ENCODE peak calls at places on chromosomes 1 and 21, in seven cellular contexts. One of them, this sample, is unnamed.

GRCh38 chr1:3359346-3360157 is 94.9 kb upstream of the ARHGEF16 start:
- DNase-seq in BJ: no peak
- DNase-seq in fibroblast of lung: no peak
- DNase-seq in cardiac fibroblast: no peak
- DNase-seq in BE2C: no peak
- DNase-seq in OCI-LY7: no peak
- DNase-seq in GM12865: no peak
- DNase-seq in this sample: no peak

GRCh38 chr21:42523941-42524340 is 10.3 kb downstream of the SLC37A1 start:
- DNase-seq in GM12865: no peak
- DNase-seq in BE2C: no peak
- DNase-seq in BJ: no peak
- DNase-seq in fibroblast of lung: no peak
- DNase-seq in cardiac fibroblast: no peak
- DNase-seq in OCI-LY7: no peak
- DNase-seq in this sample: no peak

GRCh38 chr1:53656062-53656915 is 82.7 kb downstream of the GLIS1 start:
- DNase-seq in fibroblast of lung: peak
- DNase-seq in OCI-LY7: no peak
- DNase-seq in BE2C: no peak
- DNase-seq in BJ: peak
- DNase-seq in GM12865: no peak
- DNase-seq in cardiac fibroblast: peak
- DNase-seq in this sample: peak

GRCh38 chr1:65581120-65581519 is 160.7 kb downstream of the LEPR start:
- DNase-seq in GM12865: no peak
- DNase-seq in OCI-LY7: no peak
- DNase-seq in cardiac fibroblast: peak
- DNase-seq in BE2C: no peak
- DNase-seq in BJ: no peak
- DNase-seq in fibroblast of lung: peak
- DNase-seq in this sample: no peak

GRCh38 chr21:35682874-35683549 is 377.3 kb downstream of the SETD4 start:
- DNase-seq in cardiac fibroblast: no peak
- DNase-seq in OCI-LY7: no peak
- DNase-seq in fibroblast of lung: no peak
- DNase-seq in BJ: no peak
- DNase-seq in BE2C: no peak
- DNase-seq in GM12865: peak
- DNase-seq in this sample: no peak

GRCh38 chr1:80582980-80583379 is 1217.8 kb upstream of the ADGRL2 start:
- DNase-seq in BJ: no peak
- DNase-seq in BE2C: no peak
- DNase-seq in OCI-LY7: no peak
- DNase-seq in GM12865: no peak
- DNase-seq in fibroblast of lung: peak
- DNase-seq in cardiac fibroblast: peak
- DNase-seq in this sample: no peak

GRCh38 chr1:76330993-76331603 is 256.6 kb downstream of the ST6GALNAC3 start:
- DNase-seq in fibroblast of lung: peak
- DNase-seq in BE2C: peak
- DNase-seq in GM12865: peak
- DNase-seq in BJ: peak
- DNase-seq in cardiac fibroblast: peak
- DNase-seq in OCI-LY7: peak
- DNase-seq in this sample: peak

GRCh38 chr21:18646114-18646513 is 242.5 kb upstream of the TMPRSS15 start:
- DNase-seq in BE2C: no peak
- DNase-seq in OCI-LY7: no peak
- DNase-seq in fibroblast of lung: no peak
- DNase-seq in cardiac fibroblast: no peak
- DNase-seq in BJ: no peak
- DNase-seq in GM12865: no peak
- DNase-seq in this sample: no peak

GRCh38 chr1:36256558-36257374 is 32.5 kb downstream of the THRAP3 start:
- DNase-seq in OCI-LY7: peak
- DNase-seq in fibroblast of lung: no peak
- DNase-seq in BJ: no peak
- DNase-seq in BE2C: no peak
- DNase-seq in GM12865: peak
- DNase-seq in cardiac fibroblast: no peak
- DNase-seq in this sample: no peak

GRCh38 chr1:38097256-38097655 is 50.7 kb upstream of the POU3F1 start:
- DNase-seq in GM12865: no peak
- DNase-seq in OCI-LY7: no peak
- DNase-seq in BJ: no peak
- DNase-seq in BE2C: no peak
- DNase-seq in cardiac fibroblast: no peak
- DNase-seq in fibroblast of lung: no peak
- DNase-seq in this sample: no peak

GRCh38 chr1:185249563-185249962 is 67.5 kb downstream of the IVNS1ABP start:
- DNase-seq in fibroblast of lung: no peak
- DNase-seq in OCI-LY7: no peak
- DNase-seq in cardiac fibroblast: no peak
- DNase-seq in GM12865: no peak
- DNase-seq in BE2C: no peak
- DNase-seq in BJ: no peak
- DNase-seq in this sample: no peak

GRCh38 chr1:185440877-185441276 is 123.8 kb upstream of the IVNS1ABP start:
- DNase-seq in BJ: peak
- DNase-seq in fibroblast of lung: no peak
- DNase-seq in GM12865: no peak
- DNase-seq in BE2C: no peak
- DNase-seq in cardiac fibroblast: peak
- DNase-seq in OCI-LY7: no peak
- DNase-seq in this sample: no peak

GRCh38 chr1:41240806-41241747 is 1.0 kb downstream of the SCMH1 start:
- DNase-seq in OCI-LY7: peak
- DNase-seq in BE2C: peak
- DNase-seq in BJ: no peak
- DNase-seq in fibroblast of lung: peak
- DNase-seq in cardiac fibroblast: peak
- DNase-seq in GM12865: peak
- DNase-seq in this sample: no peak

GRCh38 chr21:44943005-44943685 is 3.3 kb downstream of the SLX9 start:
- DNase-seq in fibroblast of lung: no peak
- DNase-seq in OCI-LY7: no peak
- DNase-seq in BE2C: no peak
- DNase-seq in GM12865: peak
- DNase-seq in BJ: no peak
- DNase-seq in cardiac fibroblast: no peak
- DNase-seq in this sample: no peak

GRCh38 chr1:55369474-55369873 is 154.3 kb upstream of the USP24 start:
- DNase-seq in GM12865: no peak
- DNase-seq in fibroblast of lung: peak
- DNase-seq in cardiac fibroblast: peak
- DNase-seq in BJ: no peak
- DNase-seq in OCI-LY7: no peak
- DNase-seq in BE2C: no peak
- DNase-seq in this sample: no peak

GRCh38 chr1:155776414-155776813 is 80.6 kb downstream of the GON4L start:
- DNase-seq in BE2C: no peak
- DNase-seq in fibroblast of lung: peak
- DNase-seq in OCI-LY7: no peak
- DNase-seq in cardiac fibroblast: peak
- DNase-seq in BJ: no peak
- DNase-seq in GM12865: no peak
- DNase-seq in this sample: peak

GRCh38 chr1:39732730-39733129 is 6.0 kb upstream of the PPIE start:
- DNase-seq in fibroblast of lung: no peak
- DNase-seq in OCI-LY7: no peak
- DNase-seq in cardiac fibroblast: no peak
- DNase-seq in BJ: no peak
- DNase-seq in GM12865: no peak
- DNase-seq in BE2C: no peak
- DNase-seq in this sample: no peak

GRCh38 chr1:170162385-170163226 is 16.8 kb downstream of the NTMT2 start:
- DNase-seq in cardiac fibroblast: peak
- DNase-seq in BJ: peak
- DNase-seq in BE2C: no peak
- DNase-seq in fibroblast of lung: peak
- DNase-seq in GM12865: no peak
- DNase-seq in OCI-LY7: no peak
- DNase-seq in this sample: peak

GRCh38 chr1:162612606-162613400 is 19.5 kb upstream of the DDR2 start:
- DNase-seq in cardiac fibroblast: peak
- DNase-seq in BE2C: no peak
- DNase-seq in OCI-LY7: no peak
- DNase-seq in fibroblast of lung: peak
- DNase-seq in BJ: no peak
- DNase-seq in GM12865: no peak
- DNase-seq in this sample: no peak

GRCh38 chr1:59556802-59557548 is 257.8 kb upstream of the HOOK1 start:
- DNase-seq in OCI-LY7: no peak
- DNase-seq in fibroblast of lung: no peak
- DNase-seq in cardiac fibroblast: no peak
- DNase-seq in GM12865: no peak
- DNase-seq in BE2C: no peak
- DNase-seq in BJ: no peak
- DNase-seq in this sample: no peak

GRCh38 chr1:43545686-43546387 is 15.2 kb downstream of the PTPRF start:
- DNase-seq in BJ: no peak
- DNase-seq in GM12865: peak
- DNase-seq in cardiac fibroblast: peak
- DNase-seq in fibroblast of lung: peak
- DNase-seq in OCI-LY7: no peak
- DNase-seq in BE2C: peak
- DNase-seq in this sample: no peak

GRCh38 chr1:214337536-214337935 is 56.6 kb downstream of the SMYD2 start:
- DNase-seq in cardiac fibroblast: peak
- DNase-seq in BJ: peak
- DNase-seq in OCI-LY7: no peak
- DNase-seq in GM12865: no peak
- DNase-seq in BE2C: no peak
- DNase-seq in fibroblast of lung: peak
- DNase-seq in this sample: no peak

DNA sequence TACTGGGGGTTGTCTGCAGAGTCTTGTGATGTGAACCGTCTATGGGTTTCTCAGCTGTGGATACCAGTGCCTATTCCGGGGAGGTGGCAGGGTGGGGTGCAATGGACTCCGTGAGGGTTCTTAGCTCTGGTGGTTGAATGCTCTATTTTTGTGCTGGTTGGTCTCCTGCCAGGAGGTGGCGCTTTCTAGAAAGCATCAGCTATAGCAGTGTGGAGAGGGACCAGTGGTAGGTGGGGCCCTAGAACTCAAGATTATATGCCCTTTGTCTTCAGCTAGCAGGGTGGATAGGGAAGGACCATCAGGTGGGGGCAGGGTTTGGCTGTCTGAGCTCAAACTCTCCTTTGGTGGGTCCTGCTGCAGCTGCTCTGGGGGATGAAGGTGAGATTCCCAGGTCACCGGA is 127.3 kb upstream of the PLD5 start:
- DNase-seq in BE2C: peak
- DNase-seq in fibroblast of lung: no peak
- DNase-seq in GM12865: peak
- DNase-seq in OCI-LY7: peak
- DNase-seq in BJ: no peak
- DNase-seq in cardiac fibroblast: no peak
- DNase-seq in this sample: no peak
- TF ChIP-seq CTCF in BE2C: peak
- TF ChIP-seq CTCF in fibroblast of lung: no peak
- TF ChIP-seq CTCF in GM12865: peak
- TF ChIP-seq CTCF in OCI-LY7: peak
- TF ChIP-seq CTCF in BJ: no peak
- TF ChIP-seq CTCF in cardiac fibroblast: no peak
- TF ChIP-seq CTCF in this sample: no peak

DNA sequence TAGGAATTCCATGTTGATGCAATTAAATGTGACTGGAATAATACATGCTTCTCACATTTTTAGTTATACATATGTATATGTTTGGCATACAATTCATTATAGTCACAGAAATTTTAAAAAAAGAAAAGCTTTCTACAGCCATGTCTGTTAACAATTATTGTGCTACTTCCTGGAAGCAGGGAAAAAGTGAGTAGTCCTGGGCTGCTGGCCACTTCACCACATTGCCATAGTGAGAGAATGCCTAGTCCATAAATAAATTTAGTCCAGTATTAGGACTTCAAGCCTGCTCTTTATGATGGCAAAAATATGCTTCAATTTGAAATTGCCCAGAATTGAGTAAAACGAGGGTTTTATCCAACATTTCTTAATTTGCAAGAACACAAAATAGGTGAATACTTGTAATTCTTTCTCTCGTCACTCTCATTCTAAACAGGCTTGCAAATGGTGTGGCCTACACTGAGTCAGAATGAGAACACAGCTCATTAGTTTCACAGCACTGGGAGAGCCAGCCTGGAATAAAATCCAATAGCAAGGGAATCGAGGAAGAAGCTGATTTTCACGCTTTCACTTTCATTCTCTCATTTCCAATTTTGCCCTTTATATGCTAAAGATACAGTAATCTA is 537.6 kb downstream of the LTN1 start:
- DNase-seq in BE2C: no peak
- DNase-seq in fibroblast of lung: no peak
- DNase-seq in BJ: no peak
- DNase-seq in OCI-LY7: no peak
- DNase-seq in cardiac fibroblast: no peak
- DNase-seq in GM12865: no peak
- DNase-seq in this sample: no peak
- H3K4me3 ChIP-seq in BE2C: no peak
- H3K4me3 ChIP-seq in fibroblast of lung: no peak
- H3K4me3 ChIP-seq in BJ: no peak
- H3K4me3 ChIP-seq in OCI-LY7: no peak
- H3K4me3 ChIP-seq in cardiac fibroblast: no peak
- H3K4me3 ChIP-seq in GM12865: no peak
- H3K4me3 ChIP-seq in this sample: no peak

DNA sequence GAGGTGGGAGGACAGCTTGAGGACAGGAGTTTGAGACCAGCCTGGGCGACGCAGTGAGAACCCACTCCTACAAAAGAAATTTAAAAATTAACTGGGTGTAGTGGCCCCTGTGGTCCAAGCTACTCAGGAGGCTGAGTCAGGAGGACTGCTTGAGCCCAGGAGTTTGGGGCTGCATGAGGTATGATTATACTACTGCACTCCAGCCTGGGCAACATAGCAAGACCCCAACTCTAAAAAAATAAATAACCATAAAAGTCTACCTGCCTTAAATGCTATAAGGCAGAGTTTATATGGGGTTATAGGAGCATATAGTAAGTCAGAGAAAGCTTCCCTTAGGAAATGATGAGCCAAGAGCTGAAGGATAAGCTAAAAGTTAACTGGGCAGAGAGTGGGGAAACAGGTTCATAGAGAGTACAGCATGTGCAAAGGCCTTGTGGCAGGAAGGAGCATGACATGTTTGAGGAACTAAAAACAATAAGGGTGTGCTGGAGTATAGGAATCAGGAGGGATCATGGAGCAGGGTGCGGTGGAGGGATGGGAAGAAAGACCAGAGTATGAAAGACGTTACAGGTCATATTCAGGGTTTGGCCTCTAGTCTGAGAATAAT is 68.3 kb downstream of the ADSS2 start:
- DNase-seq in OCI-LY7: no peak
- DNase-seq in fibroblast of lung: no peak
- DNase-seq in cardiac fibroblast: no peak
- DNase-seq in GM12865: no peak
- DNase-seq in BJ: no peak
- DNase-seq in BE2C: no peak
- DNase-seq in this sample: no peak
- TF ChIP-seq CTCF in OCI-LY7: no peak
- TF ChIP-seq CTCF in fibroblast of lung: no peak
- TF ChIP-seq CTCF in cardiac fibroblast: no peak
- TF ChIP-seq CTCF in GM12865: no peak
- TF ChIP-seq CTCF in BJ: no peak
- TF ChIP-seq CTCF in BE2C: no peak
- TF ChIP-seq CTCF in this sample: no peak

GRCh38 chr1:175287377-175287776 is 94.8 kb upstream of the KIAA0040 start:
- DNase-seq in GM12865: peak
- DNase-seq in fibroblast of lung: no peak
- DNase-seq in OCI-LY7: peak
- DNase-seq in BJ: no peak
- DNase-seq in BE2C: no peak
- DNase-seq in cardiac fibroblast: no peak
- DNase-seq in this sample: no peak

GRCh38 chr1:175287849-175288248 is 95.3 kb upstream of the KIAA0040 start:
- DNase-seq in BE2C: no peak
- DNase-seq in OCI-LY7: no peak
- DNase-seq in fibroblast of lung: no peak
- DNase-seq in BJ: no peak
- DNase-seq in cardiac fibroblast: no peak
- DNase-seq in GM12865: peak
- DNase-seq in this sample: no peak
- H3K4me3 ChIP-seq in BE2C: no peak
- H3K4me3 ChIP-seq in OCI-LY7: no peak
- H3K4me3 ChIP-seq in fibroblast of lung: no peak
- H3K4me3 ChIP-seq in BJ: no peak
- H3K4me3 ChIP-seq in cardiac fibroblast: no peak
- H3K4me3 ChIP-seq in GM12865: no peak
- H3K4me3 ChIP-seq in this sample: no peak